ENCODE peak calls at places on chromosome 1, in four cellular contexts. T is NCI-H748 treated with DMSO at 0.1 percent for 48 hours, S is amygdala, D is RCC 7860. B is an unnamed sample.

GRCh38 chr1:54934869-54935268 is 45.6 kb upstream of the TMEM61 start:
- DNase-seq in T (no peak), S (no peak), D (peak), B (no peak)

GRCh38 chr1:1345860-1346500 is 3.2 kb downstream of the DVL1 start:
- DNase-seq in T (no peak), S (no peak), D (no peak), B (no peak)

GRCh38 chr1:52210044-52210443 is 68.2 kb downstream of the ZFYVE9 start:
- DNase-seq in T (no peak), S (no peak), D (no peak), B (no peak)

GRCh38 chr1:220045356-220046051 is 801 bp downstream of the EPRS1 start:
- DNase-seq in T (peak), S (no peak), D (no peak), B (no peak)

GRCh38 chr1:27630859-27631491 is 4.0 kb downstream of the FGR start:
- DNase-seq in T (no peak), S (no peak), D (no peak), B (no peak)

GRCh38 chr1:6949991-6950765 is 164.9 kb downstream of the CAMTA1 start:
- DNase-seq in T (no peak), S (no peak), D (no peak), B (no peak)

GRCh38 chr1:205774277-205775014 is 836 bp downstream of the RAB29 start:
- DNase-seq in T (no peak), S (no peak), D (no peak), B (no peak)

GRCh38 chr1:196538473-196538872 is 69.8 kb downstream of the KCNT2 start:
- DNase-seq in T (no peak), S (no peak), D (no peak), B (no peak)

GRCh38 chr1:53617382-53618217 is 121.4 kb downstream of the GLIS1 start:
- DNase-seq in T (no peak), S (no peak), D (no peak), B (no peak)

GRCh38 chr1:151815716-151816327 is 10.6 kb upstream of the LINGO4 start:
- DNase-seq in T (no peak), S (no peak), D (no peak), B (no peak)

GRCh38 chr1:150322310-150322709 is 977 bp downstream of the PRPF3 start:
- DNase-seq in T (no peak), S (no peak), D (no peak), B (no peak)

GRCh38 chr1:37149296-37149695 is 115.0 kb upstream of the GRIK3 start:
- DNase-seq in T (no peak), S (no peak), D (no peak), B (no peak)

GRCh38 chr1:160626560-160627342 is 20.1 kb downstream of the SLAMF1 start:
- DNase-seq in T (no peak), S (no peak), D (no peak), B (no peak)

B was measured in tibial nerve.